ENCODE peak calls at places on chromosomes 3 and 15, in eight cellular contexts. T, I, W, X, J, M, R and S are unnamed samples.

GRCh38 chr3:186598108-186598784 is 14.6 kb upstream of the AHSG start:
- DNase-seq in T (no peak), I (no peak), W (peak; percentile 40), X (no peak), J (no peak), M (peak; percentile 10), R (no peak), S (no peak)

GRCh38 chr15:99976000-99976399 is 242.8 kb upstream of the LYSMD4 start:
- DNase-seq in T (no peak), I (no peak), W (no peak), X (no peak), J (no peak), M (no peak), R (no peak), S (no peak)

GRCh38 chr3:168956087-168956486 is 707.4 kb downstream of the MECOM start:
- DNase-seq in T (no peak), I (no peak), W (no peak), X (no peak), J (no peak), M (no peak), R (no peak), S (no peak)

GRCh38 chr15:82040862-82041261 is 5.0 kb downstream of the MEX3B start:
- DNase-seq in T (no peak), I (no peak), W (no peak), X (no peak), J (no peak), M (no peak), R (no peak), S (no peak)

GRCh38 chr15:85929786-85930185 is 135.1 kb upstream of the KLHL25 start:
- DNase-seq in T (no peak), I (no peak), W (no peak), X (no peak), J (no peak), M (no peak), R (no peak), S (no peak)

GRCh38 chr3:72102057-72102711 is 317.2 kb upstream of the PROK2 start:
- DNase-seq in T (no peak), I (no peak), W (no peak), X (no peak), J (no peak), M (no peak), R (no peak), S (peak; percentile 87)

GRCh38 chr3:63067999-63068645 is 192.9 kb upstream of the CADPS start:
- DNase-seq in T (no peak), I (no peak), W (peak; percentile 21), X (no peak), J (peak; percentile 16), M (no peak), R (no peak), S (no peak)

GRCh38 chr3:161430307-161430706 is 59.0 kb upstream of the SPTSSB start:
- DNase-seq in T (no peak), I (no peak), W (no peak), X (no peak), J (no peak), M (no peak), R (no peak), S (no peak)

GRCh38 chr3:188947983-188948657 is 223.7 kb upstream of the TPRG1 start:
- DNase-seq in T (no peak), I (no peak), W (peak; percentile 88), X (no peak), J (peak; percentile 88), M (peak; percentile 93), R (no peak), S (no peak)